ENCODE peak calls at places on chromosomes 3 and 15, in five cellular contexts. Y is neural progenitor cell, B is hepatocyte, K is IMR-90, E is sigmoid colon. V is an unnamed sample.

GRCh38 chr3:16132190-16132589 is 42.3 kb upstream of the GALNT15 start:
- DNase-seq in Y (peak; percentile 12), B (no peak), K (no peak), E (no peak), V (no peak)

GRCh38 chr3:155001289-155002007 is 78.7 kb upstream of the MME start:
- DNase-seq in Y (no peak), B (no peak), K (no peak), E (no peak), V (no peak)

GRCh38 chr3:196643201-196643749 is 3.8 kb downstream of the NRROS start:
- DNase-seq in Y (no peak), B (no peak), K (no peak), E (peak; percentile 75), V (no peak)

GRCh38 chr3:110810356-110810755 is 261.3 kb upstream of the NECTIN3 start:
- DNase-seq in Y (no peak), B (no peak), K (peak; percentile 62), E (no peak), V (no peak)

GRCh38 chr3:179189764-179190163 is 41.6 kb downstream of the PIK3CA start:
- DNase-seq in Y (no peak), B (peak; percentile 48), K (peak; percentile 84), E (no peak), V (no peak)

GRCh38 chr3:9399746-9400145 is 2.3 kb downstream of the SETD5 start:
- DNase-seq in Y (peak; percentile 92), B (peak; percentile 92), K (peak; percentile 97), E (peak; percentile 95), V (peak; percentile 85)

GRCh38 chr15:70292511-70292760 is 194.7 kb upstream of the TLE3 start:
- DNase-seq in Y (no peak), B (no peak), K (no peak), E (no peak), V (no peak)

GRCh38 chr15:51450001-51450400 is 108.5 kb downstream of the GLDN start:
- DNase-seq in Y (no peak), B (no peak), K (no peak), E (no peak), V (no peak)

GRCh38 chr3:174541708-174542107 is 317.4 kb upstream of the NAALADL2 start:
- DNase-seq in Y (no peak), B (no peak), K (peak; percentile 51), E (no peak), V (no peak)

GRCh38 chr3:194344012-194344411 is 7.1 kb downstream of the CPN2 start:
- DNase-seq in Y (peak; percentile 82), B (peak; percentile 85), K (peak; percentile 58), E (peak; percentile 86), V (no peak)

GRCh38 chr3:100875239-100875638 is 118.0 kb downstream of the ABI3BP start:
- DNase-seq in Y (no peak), B (no peak), K (peak; percentile 88), E (no peak), V (peak; percentile 83)

GRCh38 chr3:27883266-27883665 is 161.1 kb upstream of the EOMES start:
- DNase-seq in Y (peak; percentile 47), B (no peak), K (no peak), E (no peak), V (no peak)

GRCh38 chr3:152236741-152237140 is 32.0 kb upstream of the MBNL1 start:
- DNase-seq in Y (no peak), B (no peak), K (peak; percentile 61), E (no peak), V (no peak)

GRCh38 chr15:61116830-61117229 is 112.3 kb downstream of the RORA start:
- DNase-seq in Y (peak; percentile 33), B (no peak), K (no peak), E (no peak), V (no peak)

GRCh38 chr3:131794766-131795381 is 239.9 kb downstream of the CPNE4 start:
- DNase-seq in Y (peak; percentile 66), B (peak; percentile 70), K (peak; percentile 52), E (no peak), V (peak; percentile 44)

GRCh38 chr15:75107905-75108838 is 84.8 kb downstream of the PPCDC start:
- DNase-seq in Y (no peak), B (peak; percentile 26), K (peak; percentile 91), E (no peak), V (peak; percentile 48)

GRCh38 chr15:36757189-36757814 is 177.9 kb downstream of the CDIN1 start:
- DNase-seq in Y (no peak), B (no peak), K (peak; percentile 26), E (no peak), V (peak; percentile 16)

GRCh38 chr15:42367041-42367440 is 7.7 kb downstream of the CAPN3 start:
- DNase-seq in Y (no peak), B (no peak), K (no peak), E (no peak), V (no peak)

GRCh38 chr15:47066386-47066785 is 650.9 kb upstream of the SEMA6D start:
- DNase-seq in Y (no peak), B (no peak), K (no peak), E (no peak), V (no peak)

GRCh38 chr3:185900228-185900627 is 37.6 kb downstream of the TRA2B start:
- DNase-seq in Y (no peak), B (peak; percentile 85), K (peak; percentile 95), E (no peak), V (peak; percentile 78)

GRCh38 chr15:75089781-75090734 is 66.7 kb downstream of the PPCDC start:
- DNase-seq in Y (no peak), B (peak; percentile 56), K (no peak), E (peak; percentile 79), V (no peak)

GRCh38 chr3:123258359-123258758 is 56.6 kb downstream of the SEC22A start:
- DNase-seq in Y (no peak), B (no peak), K (no peak), E (no peak), V (no peak)
- TF ChIP-seq CTCF in Y (no peak), B (no peak), K (no peak), E (no peak), V (no peak)

GRCh38 chr3:169150343-169150742 is 513.2 kb downstream of the MECOM start:
- DNase-seq in Y (no peak), B (no peak), K (peak; percentile 3), E (no peak), V (no peak)

GRCh38 chr3:169150874-169151273 is 512.6 kb downstream of the MECOM start:
- DNase-seq in Y (no peak), B (no peak), K (peak; percentile 3), E (no peak), V (no peak)

GRCh38 chr3:169147246-169148008 is 516.1 kb downstream of the MECOM start:
- DNase-seq in Y (peak; percentile 94), B (peak; percentile 56), K (peak; percentile 61), E (peak; percentile 63), V (peak; percentile 40)

GRCh38 chr3:169148448-169149348 is 514.8 kb downstream of the MECOM start:
- DNase-seq in Y (peak; percentile 39), B (no peak), K (no peak), E (no peak), V (no peak)

DNA sequence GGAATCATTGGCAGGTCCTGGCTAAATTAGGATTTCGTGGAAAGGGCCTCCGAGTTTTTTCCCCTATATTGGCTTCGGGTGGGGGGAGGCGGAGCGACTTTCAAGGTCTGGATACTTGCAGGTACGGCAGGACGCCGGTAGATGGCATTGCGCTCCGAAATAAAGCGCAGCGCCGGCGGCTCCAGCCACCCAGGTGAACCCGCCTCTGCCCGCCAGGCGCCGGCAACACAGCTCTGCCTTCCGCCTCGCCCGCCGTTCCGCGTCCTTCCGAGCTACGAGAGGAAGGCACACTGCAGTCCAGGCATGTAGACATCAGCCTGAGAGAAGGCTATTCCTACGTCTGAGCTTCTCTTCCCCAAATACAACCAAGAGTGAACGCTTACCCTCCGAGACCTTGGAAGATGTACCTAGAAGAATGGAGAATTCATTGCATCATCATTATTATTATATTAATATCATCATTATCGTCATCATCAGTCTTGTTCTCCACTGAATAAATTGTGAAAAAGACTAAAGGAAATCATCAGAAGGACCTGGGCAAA is 514.1 kb downstream of the MECOM start:
- DNase-seq in Y (peak; percentile 95), B (peak; percentile 94), K (peak; percentile 80), E (peak; percentile 84), V (peak; percentile 76)
- H3K4me3 ChIP-seq in Y (peak overlapping the region; percentile 48), B (peak overlapping the region; percentile 34), K (peak overlapping the region; percentile 43), E (no peak overlapping the region), V (peak overlapping the region; percentile 32)

GRCh38 chr3:122572940-122573412 is 4.5 kb upstream of the PARP15 start:
- DNase-seq in Y (peak; percentile 11), B (peak; percentile 23), K (peak; percentile 41), E (no peak), V (no peak)

GRCh38 chr3:122578110-122578740 is 775 bp downstream of the PARP15 start:
- DNase-seq in Y (no peak), B (no peak), K (no peak), E (no peak), V (no peak)

GRCh38 chr3:122576174-122576940 is 1.1 kb upstream of the PARP15 start:
- DNase-seq in Y (no peak), B (no peak), K (no peak), E (no peak), V (no peak)

GRCh38 chr3:122581622-122582021 is 4.2 kb downstream of the PARP15 start:
- DNase-seq in Y (no peak), B (no peak), K (no peak), E (no peak), V (no peak)

DNA sequence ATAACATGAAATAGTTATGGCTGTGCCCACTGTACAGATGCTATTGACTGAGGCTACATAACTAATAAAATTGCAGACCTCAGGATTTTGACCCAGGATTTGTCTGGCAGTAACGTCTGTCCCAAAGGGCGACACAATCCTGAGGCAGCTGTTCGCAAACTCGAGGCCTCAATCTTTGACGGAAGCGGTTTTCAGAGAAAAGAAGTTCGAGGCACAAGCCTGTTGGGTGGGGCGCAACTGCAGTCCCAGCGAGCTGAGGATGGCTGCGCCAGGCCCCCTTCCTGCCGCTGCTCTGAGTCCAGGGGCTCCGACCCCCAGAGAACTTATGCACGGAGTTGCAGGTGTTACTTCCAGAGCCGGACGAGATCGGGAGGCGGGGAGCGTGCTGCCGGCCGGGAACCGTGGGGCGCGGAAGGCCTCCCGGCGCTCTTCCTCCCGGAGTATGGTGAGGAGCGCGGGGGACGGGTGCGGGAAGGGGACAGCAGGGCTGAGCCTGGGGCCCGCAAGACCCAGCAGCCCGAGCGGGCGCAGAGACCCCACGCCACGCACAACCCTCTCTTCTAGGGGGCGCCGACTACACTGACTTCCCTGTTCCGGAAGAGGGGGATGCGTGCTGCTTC is at the start of gene PARP15:
- DNase-seq in Y (peak; percentile 32), B (no peak), K (no peak), E (no peak), V (no peak)
- TF ChIP-seq CTCF in Y (no peak), B (peak; percentile 3), K (no peak), E (no peak), V (peak; percentile 12)

DNA sequence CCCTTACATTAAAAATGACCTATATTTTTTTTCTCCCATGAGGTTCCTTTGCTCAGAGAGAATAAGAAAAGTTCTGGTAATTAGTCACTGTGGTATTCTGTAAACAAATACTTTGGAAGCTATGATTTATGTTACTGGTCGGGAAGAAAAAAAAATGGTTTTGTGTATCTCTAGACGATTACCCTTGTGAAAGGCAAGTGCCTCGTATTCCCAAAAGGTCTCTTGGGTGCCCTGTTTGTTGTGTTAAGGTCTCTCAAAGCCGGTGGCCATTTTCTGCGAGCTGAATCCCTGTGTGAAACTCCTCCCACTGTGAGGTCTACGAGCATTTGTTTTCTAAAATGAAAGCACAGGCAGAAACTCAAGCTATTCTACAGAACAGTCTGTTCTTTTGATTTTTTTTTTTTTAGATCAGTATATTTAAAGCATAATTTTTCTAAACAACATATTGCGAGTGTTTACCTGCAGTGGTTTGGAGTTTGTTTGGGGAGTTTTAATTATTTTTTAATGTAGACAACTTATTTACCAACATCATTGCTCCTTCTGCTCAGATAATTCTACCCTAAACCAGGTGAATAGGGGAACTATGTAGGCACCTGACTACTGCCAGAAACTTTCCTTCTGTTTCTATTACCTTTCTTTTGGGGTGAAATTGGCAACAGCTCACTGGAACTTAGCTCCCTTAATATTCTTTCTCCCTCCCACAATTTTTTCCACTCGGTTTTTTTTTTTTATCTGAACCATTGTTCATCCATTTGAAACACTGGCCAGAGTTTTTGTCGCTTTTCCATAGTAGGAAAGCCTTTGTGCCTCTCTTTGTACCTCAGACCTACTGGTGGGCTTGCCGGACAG is 44.0 kb downstream of the ZBTB38 start:
- DNase-seq in Y (peak; percentile 44), B (peak; percentile 70), K (peak; percentile 96), E (peak; percentile 79), V (peak; percentile 51)
- H3K4me3 ChIP-seq in Y (no peak overlapping the region), B (no peak overlapping the region), K (no peak overlapping the region), E (peak overlapping the region; percentile 36), V (no peak overlapping the region)

V was measured in astrocyte of the cerebellum.